ENCODE peak calls at places on chromosome 13, in five cellular contexts. K, M, F, V and Y are unnamed samples.

GRCh38 chr13:75645141-75645540 is 9.0 kb downstream of the LMO7 start:
- DNase-seq in K (no peak), M (no peak), F (no peak), V (no peak), Y (no peak)

GRCh38 chr13:111908391-111908790 is 158.6 kb upstream of the SOX1 start:
- DNase-seq in K (no peak), M (no peak), F (no peak), V (no peak), Y (no peak)

GRCh38 chr13:21675095-21676007 is 4.5 kb downstream of the FGF9 start:
- DNase-seq in K (no peak), M (no peak), F (no peak), V (no peak), Y (peak; percentile 61)

GRCh38 chr13:77062097-77062496 is 35.1 kb upstream of the FBXL3 start:
- DNase-seq in K (no peak), M (no peak), F (no peak), V (no peak), Y (no peak)

GRCh38 chr13:105497597-105497996 is 1037.9 kb downstream of the EFNB2 start:
- DNase-seq in K (no peak), M (no peak), F (no peak), V (no peak), Y (no peak)

GRCh38 chr13:88464851-88465250 is 793.7 kb downstream of the SLITRK5 start:
- DNase-seq in K (no peak), M (no peak), F (no peak), V (no peak), Y (no peak)

GRCh38 chr13:112253631-112254030 is 122.5 kb upstream of the SPACA7 start:
- DNase-seq in K (no peak), M (no peak), F (no peak), V (no peak), Y (no peak)

GRCh38 chr13:73765651-73766384 is 368.4 kb downstream of the KLF12 start:
- DNase-seq in K (no peak), M (peak; percentile 75), F (no peak), V (no peak), Y (peak; percentile 87)

GRCh38 chr13:20585371-20585770 is 18.4 kb downstream of the IFT88 start:
- DNase-seq in K (no peak), M (no peak), F (no peak), V (no peak), Y (no peak)

GRCh38 chr13:53237696-53238095 is 209.1 kb downstream of the OLFM4 start:
- DNase-seq in K (no peak), M (no peak), F (no peak), V (no peak), Y (no peak)

DNA sequence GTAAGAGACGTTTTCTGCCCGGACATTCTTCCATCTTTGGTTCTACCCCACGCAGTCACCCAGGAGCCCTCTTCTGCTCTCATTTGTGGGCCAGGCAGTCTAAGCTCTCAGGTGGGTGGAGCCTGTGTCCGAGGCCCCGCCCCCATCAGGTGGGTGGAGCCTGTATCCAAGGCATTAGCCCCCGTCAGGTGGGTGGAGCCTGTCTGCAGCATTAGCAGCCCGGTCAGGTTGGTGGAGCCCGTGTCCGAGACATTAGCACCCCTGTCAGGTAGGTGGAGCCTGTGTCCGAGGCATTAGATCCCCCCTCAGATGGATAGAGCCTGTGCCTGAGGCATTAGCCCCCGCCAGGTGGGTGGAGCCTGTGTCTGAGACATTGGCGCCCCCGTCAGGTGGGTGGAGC is 45.5 kb upstream of the C13orf46 start:
- DNase-seq in K (peak; percentile 8), M (no peak), F (peak; percentile 84), V (no peak), Y (peak; percentile 47)
- TF ChIP-seq REST in K (no peak), M (no peak), F (no peak), V (no peak), Y (no peak)

GRCh38 chr13:27005556-27005955 is 166.1 kb downstream of the USP12 start:
- DNase-seq in K (no peak), M (no peak), F (no peak), V (no peak), Y (peak; percentile 22)

GRCh38 chr13:27004866-27005265 is 166.7 kb downstream of the USP12 start:
- DNase-seq in K (no peak), M (no peak), F (no peak), V (no peak), Y (no peak)

GRCh38 chr13:27005976-27006518 is 165.6 kb downstream of the USP12 start:
- DNase-seq in K (no peak), M (no peak), F (no peak), V (no peak), Y (no peak)

GRCh38 chr13:27007166-27007565 is 164.4 kb downstream of the USP12 start:
- DNase-seq in K (no peak), M (no peak), F (no peak), V (no peak), Y (peak; percentile 33)

GRCh38 chr13:27006519-27007161 is 165.0 kb downstream of the USP12 start:
- DNase-seq in K (peak; percentile 12), M (no peak), F (no peak), V (no peak), Y (peak; percentile 55)
- TF ChIP-seq EZH2 in K (no peak), M (no peak), F (no peak), V (no peak), Y (no peak)

DNA sequence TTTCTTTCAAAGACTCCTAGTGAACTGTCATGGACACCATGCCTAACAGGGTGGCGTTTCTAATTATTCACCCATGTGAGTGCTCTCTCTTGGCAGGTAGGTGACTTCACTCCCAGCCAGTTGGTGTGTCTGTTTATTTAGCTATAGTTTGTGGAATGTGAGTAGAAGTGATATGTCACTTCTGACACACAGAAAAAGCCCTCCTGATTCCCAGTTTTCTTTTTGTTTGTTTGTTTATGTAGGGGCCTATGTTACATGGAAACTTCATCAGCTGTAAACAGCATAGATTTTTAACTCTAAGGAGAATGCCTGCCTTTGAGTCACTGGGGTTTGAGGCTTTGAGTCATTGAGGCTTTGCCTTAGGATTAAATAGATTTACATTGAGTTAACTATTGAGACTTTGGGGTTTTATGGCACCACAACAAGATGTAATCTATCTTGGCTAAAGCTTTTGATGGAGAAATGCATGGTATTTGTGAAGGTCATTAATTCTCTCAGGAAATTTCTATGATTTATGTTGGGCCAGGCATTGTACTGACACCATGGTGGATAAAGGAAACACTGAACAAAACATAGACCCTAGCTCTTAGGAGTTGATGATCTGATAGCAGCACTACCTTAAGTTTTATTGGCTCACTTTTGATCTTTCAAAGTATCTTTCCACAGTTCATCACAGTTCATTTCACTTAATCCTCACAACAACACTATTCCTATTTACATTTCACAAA is 45.3 kb downstream of the UFM1 start:
- DNase-seq in K (no peak), M (no peak), F (no peak), V (no peak), Y (no peak)
- TF ChIP-seq REST in K (no peak), M (no peak), F (no peak), V (no peak), Y (no peak)

GRCh38 chr13:94712287-94712811 is at the start of gene SOX21:
- DNase-seq in K (no peak), M (no peak), F (no peak), V (no peak), Y (peak; percentile 68)

GRCh38 chr13:94712812-94713555 is 639 bp upstream of the SOX21 start:
- DNase-seq in K (no peak), M (no peak), F (no peak), V (no peak), Y (peak; percentile 60)

GRCh38 chr13:94710081-94710809 is 2.1 kb downstream of the SOX21 start:
- DNase-seq in K (no peak), M (no peak), F (no peak), V (no peak), Y (peak; percentile 53)

GRCh38 chr13:94710881-94711560 is 1.3 kb downstream of the SOX21 start:
- DNase-seq in K (no peak), M (no peak), F (peak; percentile 54), V (no peak), Y (peak; percentile 62)

DNA sequence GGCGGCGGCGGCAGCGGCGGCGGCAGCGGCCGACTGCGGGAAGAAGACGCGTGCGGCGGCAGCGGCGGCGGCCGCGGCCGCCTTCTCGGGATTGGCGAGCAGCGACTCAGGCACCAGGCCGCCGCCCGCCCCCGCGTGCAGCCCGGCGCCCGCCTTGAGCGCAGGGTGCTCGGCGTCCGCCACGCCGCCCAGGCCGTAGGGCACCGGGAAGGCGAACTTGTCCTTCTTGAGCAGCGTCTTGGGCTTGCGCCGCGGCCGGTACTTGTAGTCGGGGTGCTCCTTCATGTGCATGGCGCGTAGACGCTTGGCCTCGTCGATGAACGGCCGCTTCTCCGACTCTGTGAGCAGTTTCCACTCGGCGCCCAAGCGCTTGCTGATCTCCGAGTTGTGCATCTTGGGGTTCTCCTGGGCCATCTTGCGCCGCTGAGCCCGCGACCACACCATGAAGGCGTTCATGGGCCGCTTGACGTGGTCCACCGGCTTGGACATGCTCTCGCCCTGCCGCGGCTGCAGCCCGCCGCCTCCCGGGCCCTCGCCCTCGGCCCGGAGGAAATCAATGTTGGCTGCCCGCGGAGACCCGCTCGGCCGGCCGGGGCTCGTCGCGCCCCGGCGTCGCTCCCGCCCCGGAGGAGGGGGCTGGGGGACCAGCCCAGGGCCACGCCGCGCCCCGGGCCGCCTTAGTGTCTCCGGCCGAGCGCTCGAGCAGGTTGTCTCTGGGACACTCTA is 621 bp downstream of the SOX21 start:
- DNase-seq in K (no peak), M (no peak), F (peak; percentile 47), V (no peak), Y (peak; percentile 56)
- TF ChIP-seq EZH2 in K (no peak), M (no peak), F (no peak), V (no peak), Y (peak; percentile 67)